ENCODE peak calls at places on chromosomes 1 and 21, in six cellular contexts. L is stomach, E is uterus, G is right lobe of liver, N is transverse colon, I is GM12865. O is an unnamed sample.
A peak's percentile ranks its signal among the peaks of the same experiment; 100 is the strongest.

GRCh38 chr1:108845991-108846390 is 10.9 kb downstream of the AKNAD1 start:
- DNase-seq in L (no peak), N (no peak), E (no peak), G (no peak), I (no peak), O (no peak)

GRCh38 chr1:54300395-54300794 is 100.4 kb downstream of the MRPL37 start:
- DNase-seq in N (no peak), G (no peak), L (no peak), E (no peak), I (no peak), O (no peak)

GRCh38 chr1:30274937-30275621 is 448.3 kb downstream of the MATN1 start:
- DNase-seq in G (no peak), I (no peak), L (no peak), E (no peak), N (no peak), O (no peak)

GRCh38 chr1:219542828-219543518 is 69.9 kb downstream of the ZC3H11B start:
- DNase-seq in L (no peak), N (no peak), G (no peak), E (no peak), I (no peak), O (no peak)

GRCh38 chr1:41479808-41480160 is 4.7 kb downstream of the EDN2 start:
- DNase-seq in L (no peak), N (no peak), E (no peak), I (no peak), G (peak; percentile 64), O (no peak)

GRCh38 chr1:159079518-159079917 is 3.0 kb upstream of the AIM2 start:
- DNase-seq in L (no peak), E (no peak), I (no peak), N (no peak), G (no peak), O (no peak)

GRCh38 chr21:36125513-36126121 is 9.3 kb upstream of the CBR3 start:
- DNase-seq in N (peak; percentile 67), L (peak; percentile 71), E (no peak), G (no peak), I (peak; percentile 69), O (no peak)

GRCh38 chr1:79819140-79819539 is 812.6 kb upstream of the ADGRL4 start:
- DNase-seq in I (no peak), G (no peak), L (no peak), E (no peak), N (no peak), O (no peak)

GRCh38 chr1:50348449-50349241 is 74.6 kb downstream of the DMRTA2 start:
- DNase-seq in N (peak; percentile 40), E (peak; percentile 22), I (peak; percentile 63), G (no peak), L (peak; percentile 42), O (no peak)

GRCh38 chr1:35539073-35539823 is 18.0 kb downstream of the KIAA0319L start:
- DNase-seq in L (no peak), E (no peak), N (no peak), G (no peak), I (peak; percentile 76), O (no peak)

GRCh38 chr1:35537788-35538187 is 19.4 kb downstream of the KIAA0319L start:
- DNase-seq in E (no peak), G (no peak), N (no peak), I (no peak), L (no peak), O (no peak)

GRCh38 chr1:35535243-35535642 is 22.0 kb downstream of the KIAA0319L start:
- DNase-seq in L (no peak), E (no peak), I (no peak), G (no peak), N (no peak), O (no peak)

GRCh38 chr1:35536551-35537162 is 20.5 kb downstream of the KIAA0319L start:
- DNase-seq in E (no peak), N (no peak), L (no peak), I (no peak), G (no peak), O (no peak)

DNA sequence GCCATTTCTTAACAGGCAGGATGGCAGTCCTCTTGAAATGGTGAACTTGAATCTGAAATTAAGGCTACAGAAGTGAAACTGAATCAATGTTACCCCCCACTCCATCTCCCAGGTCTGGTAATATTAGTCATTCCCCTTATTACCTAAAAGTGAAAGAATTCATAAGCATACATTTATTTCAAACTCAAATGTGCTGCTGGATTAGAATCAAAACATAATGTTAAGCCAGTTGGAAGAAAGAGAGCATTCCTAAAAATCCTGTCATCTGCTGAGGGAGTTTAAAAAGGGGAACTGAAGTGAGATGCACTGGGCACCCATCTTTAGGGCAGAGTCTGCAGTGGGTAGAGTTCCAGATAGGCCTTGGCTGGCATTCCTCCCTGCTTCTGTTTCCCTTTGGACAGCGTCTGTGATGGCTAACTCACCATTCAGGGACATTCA is 17.4 kb downstream of the KIAA0319L start:
- DNase-seq in N (no peak), L (no peak), E (no peak), G (no peak), I (peak; percentile 71), O (no peak)
- H3K4me3 ChIP-seq in N (no peak overlapping the region), L (no peak overlapping the region), E (no peak overlapping the region), G (no peak overlapping the region), I (no peak overlapping the region), O (no peak overlapping the region)

GRCh38 chr21:44518684-44519083 is 21.3 kb downstream of the KRTAP10-1 start:
- DNase-seq in I (no peak), N (no peak), G (no peak), L (no peak), E (no peak), O (peak; percentile 25)

GRCh38 chr21:44516342-44516741 is 23.7 kb downstream of the KRTAP10-1 start:
- DNase-seq in N (no peak), I (no peak), E (no peak), L (no peak), G (peak; percentile 50), O (no peak)

GRCh38 chr21:44515359-44516165 is 24.4 kb downstream of the KRTAP10-1 start:
- DNase-seq in E (no peak), I (no peak), N (no peak), G (peak; percentile 31), L (no peak), O (no peak)

GRCh38 chr21:44517175-44517899 is 22.7 kb downstream of the KRTAP10-1 start:
- DNase-seq in E (no peak), G (peak; percentile 71), N (no peak), I (peak; percentile 41), L (peak; percentile 38), O (no peak)

DNA sequence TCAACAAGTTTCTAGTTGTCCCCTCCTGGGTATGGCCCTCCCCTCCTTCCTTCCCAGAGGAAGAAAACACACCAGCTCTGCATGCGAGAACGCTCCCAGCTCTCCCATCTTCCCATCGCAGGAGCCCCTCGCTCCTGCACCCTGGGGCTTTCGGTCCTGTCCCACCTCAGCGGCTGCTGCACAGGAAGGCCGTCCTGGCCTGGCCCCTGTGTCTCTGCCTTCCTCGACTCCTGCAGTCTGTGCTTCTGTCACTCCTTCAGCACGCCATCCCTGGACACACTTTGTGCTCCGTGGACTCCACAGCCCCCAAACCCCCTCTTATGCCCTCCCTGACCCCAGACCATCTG is 23.2 kb downstream of the KRTAP10-1 start:
- DNase-seq in G (peak; percentile 38), E (no peak), L (no peak), N (no peak), I (no peak), O (no peak)
- H3K4me3 ChIP-seq in G (no peak overlapping the region), E (no peak overlapping the region), L (no peak overlapping the region), N (no peak overlapping the region), I (no peak overlapping the region), O (no peak overlapping the region)

GRCh38 chr21:41765393-41765950 is 1.4 kb downstream of the RIPK4 start:
- DNase-seq in N (no peak), L (no peak), I (no peak), G (no peak), E (no peak), O (peak; percentile 24)
- H3K4me3 ChIP-seq in N (no peak overlapping the region), L (peak overlapping the region; percentile 51), I (no peak overlapping the region), G (peak overlapping the region; percentile 94), E (no peak overlapping the region), O (no peak overlapping the region)

DNA sequence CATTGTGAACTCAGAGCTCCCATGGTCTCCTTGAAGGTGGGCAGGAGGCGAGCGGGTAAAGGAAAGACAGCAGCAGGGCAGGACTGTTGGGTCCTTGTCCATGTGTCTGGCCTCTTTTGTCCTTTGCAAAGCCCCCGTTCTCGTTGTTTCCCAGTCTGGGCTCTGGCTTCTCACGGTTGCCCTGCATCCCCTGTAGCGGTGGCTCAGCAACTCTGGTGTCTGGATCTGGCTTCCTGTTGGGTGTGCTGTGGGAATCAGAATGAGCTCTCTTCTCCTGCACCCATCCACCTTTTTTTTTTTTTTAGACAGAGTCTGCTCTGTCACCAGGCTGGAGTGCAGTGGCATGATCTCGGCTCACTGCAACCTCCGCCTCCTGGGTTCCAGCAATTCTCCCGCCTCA is 11.1 kb downstream of the H6PD start:
- DNase-seq in L (no peak), I (no peak), N (no peak), E (no peak), G (no peak), O (no peak)
- H3K4me3 ChIP-seq in L (peak overlapping the region; percentile 29), I (no peak overlapping the region), N (no peak overlapping the region), E (no peak overlapping the region), G (no peak overlapping the region), O (no peak overlapping the region)

DNA sequence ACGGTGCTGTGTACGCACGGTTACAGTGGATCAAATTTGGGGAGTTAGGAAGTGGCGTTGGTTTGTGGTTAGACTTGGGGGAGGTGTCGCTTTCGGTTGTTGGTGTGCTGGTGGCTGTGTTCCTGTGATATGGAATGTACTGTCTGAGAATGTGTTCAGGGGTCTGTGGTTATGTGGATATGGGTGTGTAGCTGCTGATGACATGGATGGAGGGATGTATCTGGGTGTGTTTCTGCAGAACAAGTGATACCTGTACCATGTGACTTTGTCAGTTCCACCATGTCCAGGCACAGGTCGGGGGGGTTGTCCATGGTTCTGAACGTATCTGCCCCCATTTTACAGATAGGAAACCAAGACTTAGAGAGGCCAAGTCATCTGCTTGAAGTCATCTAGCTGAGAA is 22.7 kb downstream of the PAX7 start:
- DNase-seq in I (no peak), L (no peak), G (no peak), E (no peak), N (no peak), O (no peak)
- H3K4me3 ChIP-seq in I (no peak overlapping the region), L (no peak overlapping the region), G (no peak overlapping the region), E (no peak overlapping the region), N (no peak overlapping the region), O (no peak overlapping the region)

GRCh38 chr1:63845346-63845745 is 71.5 kb downstream of the ROR1 start:
- DNase-seq in L (no peak), N (no peak), E (no peak), I (no peak), G (no peak), O (no peak)

GRCh38 chr1:63848764-63849548 is 75.1 kb downstream of the ROR1 start:
- DNase-seq in I (no peak), E (no peak), N (no peak), L (no peak), G (no peak), O (no peak)

GRCh38 chr1:63843010-63843409 is 69.2 kb downstream of the ROR1 start:
- DNase-seq in G (no peak), E (no peak), N (no peak), I (no peak), L (no peak), O (no peak)

GRCh38 chr1:63847308-63847910 is 73.6 kb downstream of the ROR1 start:
- DNase-seq in L (no peak), G (no peak), I (no peak), N (no peak), E (no peak), O (no peak)

DNA sequence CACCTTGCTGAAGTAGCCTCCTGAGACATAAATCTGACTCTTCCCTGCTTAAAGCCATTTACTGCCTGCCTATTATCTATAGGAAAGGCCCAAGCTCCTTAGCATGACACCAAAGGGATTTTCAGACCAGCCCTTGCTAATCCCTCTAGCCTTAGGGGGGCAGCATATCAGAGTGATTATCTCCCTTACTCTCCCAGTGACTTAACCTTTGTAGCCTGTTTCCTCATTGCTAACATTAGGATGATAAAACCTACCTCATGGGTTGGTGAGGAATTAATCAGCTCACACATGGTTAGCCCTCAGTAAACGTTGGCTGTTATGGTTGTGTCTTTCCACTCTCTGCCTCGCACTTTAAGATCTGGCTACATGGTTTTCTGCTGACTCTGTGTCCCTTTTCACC is 70.1 kb downstream of the ROR1 start:
- DNase-seq in N (no peak), L (no peak), E (no peak), I (no peak), G (no peak), O (no peak)
- H3K4me3 ChIP-seq in N (no peak overlapping the region), L (no peak overlapping the region), E (no peak overlapping the region), I (no peak overlapping the region), G (no peak overlapping the region), O (no peak overlapping the region)

O was measured in aorta.